ENCODE peak calls at places on chromosome 7, in eight cellular contexts. X is GM10248; U is stimulated activated CD4-positive, alpha-beta T cell treated with anti-CD3 and anti-CD28 coated beads, Interleukin-1b, Interleukin-23, amount 100 ng/mL, for 24 hours; N is left colon; H is activated CD8-positive, alpha-beta memory T cell treated with anti-CD3 and anti-CD28 coated beads for 48 hours; A is activated effector memory CD4-positive, alpha-beta T cell treated with anti-CD3 and anti-CD28 coated beads, Interleukin-2, amount 50 U/mL, for 16 hours; D is NCI-H1436; I is foreskin fibroblast. C is an unnamed sample.

GRCh38 chr7:152435384-152436278 is at the start of gene KMT2C:
- DNase-seq in X (peak; percentile 62), U (peak; percentile 37), N (peak; percentile 60), H (peak; percentile 10), A (peak; percentile 84), D (peak; percentile 60), I (peak; percentile 39), C (peak; percentile 62)

GRCh38 chr7:50467817-50468610 is 17.9 kb upstream of the FIGNL1 start:
- DNase-seq in X (peak; percentile 83), U (peak; percentile 79), N (peak; percentile 66), H (peak; percentile 71), A (peak; percentile 91), D (peak; percentile 54), I (peak; percentile 55), C (peak; percentile 85)

GRCh38 chr7:94423865-94424264 is 29.2 kb downstream of the COL1A2 start:
- DNase-seq in X (no peak), U (no peak), N (no peak), H (no peak), A (no peak), D (no peak), I (peak; percentile 48), C (no peak)

GRCh38 chr7:428896-429827 is 90.5 kb downstream of the PDGFA start:
- DNase-seq in X (no peak), U (no peak), N (no peak), H (no peak), A (no peak), D (no peak), I (no peak), C (no peak)

GRCh38 chr7:153832160-153832559 is 220.0 kb upstream of the DPP6 start:
- DNase-seq in X (no peak), U (no peak), N (no peak), H (no peak), A (no peak), D (no peak), I (no peak), C (no peak)

GRCh38 chr7:128914566-128915151 is 4.2 kb upstream of the KCP start:
- DNase-seq in X (peak; percentile 80), U (no peak), N (no peak), H (no peak), A (peak; percentile 65), D (no peak), I (no peak), C (no peak)

GRCh38 chr7:143222782-143223181 is 945 bp downstream of the TAS2R40 start:
- DNase-seq in X (no peak), U (no peak), N (peak; percentile 33), H (no peak), A (no peak), D (no peak), I (no peak), C (no peak)

GRCh38 chr7:101817930-101818698 is 688 bp downstream of the CUX1 start:
- DNase-seq in X (no peak), U (no peak), N (no peak), H (no peak), A (no peak), D (no peak), I (no peak), C (no peak)

GRCh38 chr7:140005754-140006503 is 56.8 kb downstream of the PARP12 start:
- DNase-seq in X (no peak), U (no peak), N (peak; percentile 30), H (no peak), A (peak; percentile 60), D (no peak), I (no peak), C (no peak)

GRCh38 chr7:29274156-29275017 is 79.8 kb downstream of the CHN2 start:
- DNase-seq in X (no peak), U (no peak), N (no peak), H (no peak), A (no peak), D (no peak), I (peak; percentile 10), C (no peak)

GRCh38 chr7:101947899-101948298 is 130.5 kb downstream of the CUX1 start:
- DNase-seq in X (no peak), U (no peak), N (no peak), H (no peak), A (no peak), D (peak; percentile 84), I (no peak), C (peak; percentile 79)

GRCh38 chr7:121562274-121562673 is 166.2 kb upstream of the FAM3C start:
- DNase-seq in X (no peak), U (no peak), N (no peak), H (no peak), A (no peak), D (no peak), I (no peak), C (no peak)

GRCh38 chr7:150911590-150912267 is 59.4 kb downstream of the AOC1 start:
- DNase-seq in X (no peak), U (no peak), N (no peak), H (no peak), A (peak; percentile 39), D (no peak), I (no peak), C (no peak)

GRCh38 chr7:94580601-94581000 is 71.0 kb downstream of the CASD1 start:
- DNase-seq in X (no peak), U (no peak), N (no peak), H (no peak), A (no peak), D (no peak), I (peak; percentile 23), C (no peak)

GRCh38 chr7:47885309-47886000 is 62.8 kb downstream of the PKD1L1 start:
- DNase-seq in X (no peak), U (no peak), N (no peak), H (no peak), A (no peak), D (no peak), I (no peak), C (no peak)

GRCh38 chr7:20113423-20114027 is 103.7 kb downstream of the MACC1 start:
- DNase-seq in X (peak; percentile 15), U (no peak), N (no peak), H (no peak), A (no peak), D (no peak), I (no peak), C (no peak)

GRCh38 chr7:22842383-22842903 is 19.8 kb upstream of the TOMM7 start:
- DNase-seq in X (no peak), U (no peak), N (no peak), H (no peak), A (no peak), D (no peak), I (no peak), C (no peak)

GRCh38 chr7:92714767-92715166 is 121.6 kb downstream of the CDK6 start:
- DNase-seq in X (no peak), U (no peak), N (no peak), H (no peak), A (no peak), D (no peak), I (no peak), C (no peak)

GRCh38 chr7:76223286-76223972 is 21.7 kb downstream of the SRRM3 start:
- DNase-seq in X (no peak), U (no peak), N (no peak), H (no peak), A (no peak), D (no peak), I (no peak), C (no peak)

GRCh38 chr7:91239772-91240171 is 24.5 kb upstream of the FZD1 start:
- DNase-seq in X (no peak), U (no peak), N (no peak), H (no peak), A (no peak), D (no peak), I (no peak), C (no peak)

GRCh38 chr7:127983804-127984332 is 47.4 kb downstream of the LRRC4 start:
- DNase-seq in X (no peak), U (no peak), N (no peak), H (no peak), A (no peak), D (no peak), I (no peak), C (no peak)

GRCh38 chr7:155506854-155507337 is 39.5 kb downstream of the CNPY1 start:
- DNase-seq in X (peak; percentile 11), U (no peak), N (no peak), H (no peak), A (no peak), D (no peak), I (peak; percentile 3), C (no peak)

GRCh38 chr7:45036801-45037200 is 36.8 kb downstream of the CCM2 start:
- DNase-seq in X (no peak), U (no peak), N (no peak), H (no peak), A (peak; percentile 65), D (no peak), I (no peak), C (no peak)

GRCh38 chr7:134669388-134669787 is 22.7 kb downstream of the BPGM start:
- DNase-seq in X (no peak), U (no peak), N (no peak), H (no peak), A (no peak), D (no peak), I (no peak), C (no peak)

C was measured in uterus.